ENCODE peak calls at places on chromosomes 11 and 22, in four cellular contexts. J, P, X and F are unnamed samples.

GRCh38 chr22:19761500-19762314 is 1.1 kb downstream of the TBX1 start:
- DNase-seq in P (no peak), X (no peak), J (peak), F (no peak)

GRCh38 chr11:33646629-33647028 is 54.0 kb downstream of the C11orf91 start:
- DNase-seq in X (no peak), P (no peak), J (peak), F (no peak)

GRCh38 chr11:28003615-28004014 is 104.3 kb downstream of the KIF18A start:
- DNase-seq in P (no peak), X (no peak), J (no peak), F (no peak)

GRCh38 chr11:57680552-57680874 is 12.6 kb downstream of the ZDHHC5 start:
- DNase-seq in X (no peak), P (peak), J (peak), F (peak)

GRCh38 chr22:42792453-42792908 is 64.6 kb downstream of the ARFGAP3 start:
- DNase-seq in P (no peak), J (no peak), X (no peak), F (no peak)

GRCh38 chr11:78253797-78254196 is 65.1 kb downstream of the USP35 start:
- DNase-seq in J (no peak), X (peak), P (peak), F (no peak)

GRCh38 chr11:30244255-30244654 is 13.4 kb downstream of the FSHB start:
- DNase-seq in P (peak), X (no peak), J (peak), F (peak)

GRCh38 chr11:111770581-111771134 is 4.5 kb upstream of the PPP2R1B start:
- DNase-seq in X (no peak), J (no peak), P (no peak), F (no peak)

GRCh38 chr22:45036154-45036553 is 26.3 kb upstream of the PHF21B start:
- DNase-seq in X (no peak), P (no peak), J (peak), F (peak)

GRCh38 chr11:74288161-74288560 is 23.3 kb downstream of the P4HA3 start:
- DNase-seq in J (peak), X (peak), P (peak), F (peak)

GRCh38 chr11:134412508-134413333 is 679 bp upstream of the B3GAT1 start:
- DNase-seq in X (no peak), J (no peak), P (no peak), F (no peak)

GRCh38 chr11:28999620-29000019 is 891.4 kb downstream of the METTL15 start:
- DNase-seq in J (no peak), X (no peak), P (no peak), F (no peak)

GRCh38 chr22:23192133-23192532 is 11.8 kb downstream of the BCR start:
- DNase-seq in J (no peak), X (no peak), P (no peak), F (no peak)

GRCh38 chr22:39405346-39406085 is 5.9 kb downstream of the TAB1 start:
- DNase-seq in P (peak), X (peak), J (peak), F (peak)

GRCh38 chr11:88338223-88338661 is 706 bp upstream of the CTSC start:
- DNase-seq in J (peak), P (peak), X (peak), F (peak)

GRCh38 chr22:39664485-39665200 is 94.1 kb downstream of the CACNA1I start:
- DNase-seq in X (no peak), P (no peak), J (no peak), F (no peak)

GRCh38 chr22:23789638-23790037 is 2.9 kb downstream of the SMARCB1 start:
- DNase-seq in J (no peak), P (no peak), X (no peak), F (no peak)

GRCh38 chr11:44398266-44399045 is 88.5 kb upstream of the ALX4 start:
- DNase-seq in X (no peak), J (no peak), P (no peak), F (no peak)

GRCh38 chr22:41838842-41839618 is 6.1 kb downstream of the SREBF2 start:
- DNase-seq in J (no peak), P (no peak), X (no peak), F (no peak)

GRCh38 chr11:8913961-8914660 is 3.1 kb downstream of the AKIP1 start:
- DNase-seq in J (no peak), P (peak), X (peak), F (peak)

GRCh38 chr11:45771194-45771941 is 33.6 kb upstream of the SLC35C1 start:
- DNase-seq in J (peak), X (no peak), P (peak), F (peak)

GRCh38 chr11:122578168-122578825 is 77.2 kb upstream of the UBASH3B start:
- DNase-seq in P (peak), X (no peak), J (no peak), F (no peak)
- TF ChIP-seq CTCF in P (peak), X (no peak), J (peak), F (peak)

DNA sequence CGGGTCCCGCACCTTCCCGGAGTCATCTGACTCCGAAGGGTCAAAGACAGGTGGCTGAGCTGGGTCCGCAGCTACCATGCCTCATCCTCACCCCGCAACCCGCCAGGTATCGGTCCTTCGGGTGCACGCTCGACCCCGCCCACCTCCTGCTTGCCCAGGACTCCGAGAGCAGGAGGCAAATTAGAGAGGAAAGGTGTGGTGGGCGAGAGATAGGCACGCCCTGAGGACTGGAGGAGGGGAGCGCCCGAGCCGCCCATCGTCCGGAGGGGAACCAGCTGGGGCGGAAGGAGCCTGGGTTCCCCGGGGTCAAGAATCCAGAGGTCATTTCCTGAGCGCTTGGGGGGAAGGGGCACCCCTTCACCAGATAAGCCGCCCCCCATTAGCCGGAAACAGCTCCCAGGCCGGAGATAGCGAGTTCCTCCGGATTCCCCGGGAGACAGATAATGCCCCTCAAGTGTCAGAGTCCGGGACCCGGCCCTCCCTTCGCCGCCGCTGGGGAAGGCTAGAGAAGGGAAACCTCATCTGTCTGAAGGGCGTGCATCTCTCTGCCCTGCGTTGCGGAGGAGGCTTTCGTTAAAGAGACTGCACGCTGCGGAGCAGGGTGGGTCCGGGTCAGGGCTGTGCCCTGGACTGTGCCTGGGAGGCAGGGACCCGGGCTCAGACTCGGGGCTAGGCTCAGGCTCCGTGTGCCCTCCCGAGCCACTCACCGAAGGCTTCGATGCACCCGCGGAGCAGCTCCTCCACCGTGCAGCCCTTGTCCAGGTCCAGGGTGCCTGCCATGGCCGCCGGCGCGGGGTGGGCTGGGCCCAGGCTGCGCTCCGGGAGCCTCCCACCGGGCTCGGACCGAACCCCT is 1.6 kb downstream of the RASGRP2 start:
- DNase-seq in X (no peak), P (peak), J (no peak), F (peak)
- H3K4me3 ChIP-seq in X (peak), P (peak), J (peak), F (peak)

GRCh38 chr11:60634151-60634550 is 65.3 kb upstream of the MS4A8 start:
- DNase-seq in X (no peak), J (no peak), P (peak), F (no peak)
- TF ChIP-seq CTCF in X (no peak), J (no peak), P (peak), F (no peak)

DNA sequence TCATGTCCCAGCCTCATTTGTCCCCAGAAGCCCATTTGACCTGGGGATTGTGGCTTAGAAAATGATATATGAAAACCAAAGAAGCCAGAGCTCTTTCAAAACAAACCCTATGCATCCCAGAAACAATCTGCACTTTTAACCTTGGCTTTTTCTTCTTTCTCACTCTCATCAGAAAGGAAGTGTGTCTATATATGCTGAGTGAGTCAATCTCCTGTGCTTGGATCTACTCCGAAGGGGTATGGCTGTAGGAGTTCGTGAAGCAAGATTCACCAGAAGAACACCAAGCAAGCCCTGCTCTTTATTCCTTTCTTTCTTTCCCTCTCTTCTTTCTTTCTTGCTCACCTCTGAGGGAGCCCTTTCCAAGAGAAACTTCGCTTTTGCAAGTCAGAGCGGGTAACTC is 636 bp downstream of the PAMR1 start:
- DNase-seq in P (peak), X (no peak), J (peak), F (no peak)
- H3K4me3 ChIP-seq in P (peak), X (peak), J (peak), F (peak)

DNA sequence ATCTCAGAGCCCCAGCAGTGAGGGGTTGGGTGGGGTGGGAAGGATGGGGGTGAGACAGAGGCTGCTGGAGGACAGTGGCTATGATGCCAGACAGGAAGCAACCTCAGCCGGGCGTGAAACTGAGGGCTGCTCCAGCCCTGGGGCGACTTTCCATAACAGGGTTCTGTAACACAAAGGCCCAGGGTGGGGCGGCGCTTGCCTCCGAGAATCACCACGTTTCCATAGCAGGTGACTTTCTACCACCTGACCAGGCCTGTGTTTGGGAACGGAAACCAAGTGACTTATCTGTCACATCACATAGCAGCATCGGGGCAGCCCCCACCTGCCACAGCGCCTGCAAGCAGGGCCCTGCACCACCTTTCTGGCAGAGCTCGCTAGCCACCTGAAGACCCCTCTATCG is 85.8 kb downstream of the TRMU start:
- DNase-seq in P (no peak), X (no peak), J (no peak), F (no peak)
- TF ChIP-seq CTCF in P (no peak), X (no peak), J (no peak), F (no peak)

GRCh38 chr22:20963201-20964052 is 3.6 kb upstream of the AIFM3 start:
- DNase-seq in X (no peak), J (no peak), P (no peak), F (no peak)

GRCh38 chr22:20965888-20966855 is 883 bp upstream of the AIFM3 start:
- DNase-seq in J (no peak), X (no peak), P (no peak), F (no peak)

GRCh38 chr22:20964090-20964798 is 2.8 kb upstream of the AIFM3 start:
- DNase-seq in P (no peak), J (no peak), X (no peak), F (no peak)

GRCh38 chr22:20965104-20965887 is 1.8 kb upstream of the AIFM3 start:
- DNase-seq in P (no peak), J (no peak), X (no peak), F (no peak)

DNA sequence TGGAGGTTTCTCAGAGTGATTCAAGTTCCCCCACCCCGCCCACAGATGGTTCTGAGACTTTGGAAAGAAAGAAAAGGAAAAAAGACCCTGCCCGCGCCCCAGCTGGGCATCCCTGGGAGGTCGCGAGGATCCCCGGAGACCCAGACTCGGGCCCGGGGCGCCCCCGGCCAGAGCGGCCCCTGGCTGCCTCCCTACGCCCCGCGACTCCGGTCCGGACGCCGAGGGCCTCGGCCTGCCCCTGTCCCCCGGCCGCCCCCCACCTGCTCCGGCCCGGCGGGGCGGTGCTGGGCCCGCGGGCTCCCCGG is 2.3 kb upstream of the AIFM3 start:
- DNase-seq in P (no peak), X (no peak), J (no peak), F (no peak)
- H3K4me3 ChIP-seq in P (peak), X (peak), J (peak), F (peak)